ENCODE peak calls at places on chromosomes 2 and 18, in nine cellular contexts. One of them, this sample, is unnamed.

GRCh38 chr2:23712756-23713151 is 214.2 kb downstream of the ATAD2B start:
- DNase-seq in GM23338: no peak
- DNase-seq in CD4-positive, alpha-beta memory T cell: no peak
- DNase-seq in A549: no peak
- DNase-seq in CD8-positive, alpha-beta memory T cell: no peak
- DNase-seq in coronary artery: no peak
- DNase-seq in upper lobe of right lung: no peak
- DNase-seq in tibial nerve: no peak
- DNase-seq in psoas muscle: no peak
- DNase-seq in this sample: no peak

GRCh38 chr18:78659748-78660147 is 319.9 kb upstream of the SALL3 start:
- DNase-seq in upper lobe of right lung: no peak
- DNase-seq in CD4-positive, alpha-beta memory T cell: no peak
- DNase-seq in psoas muscle: no peak
- DNase-seq in CD8-positive, alpha-beta memory T cell: no peak
- DNase-seq in A549: no peak
- DNase-seq in coronary artery: no peak
- DNase-seq in tibial nerve: no peak
- DNase-seq in GM23338: peak; percentile 50
- DNase-seq in this sample: no peak

GRCh38 chr2:65595641-65596040 is 163.2 kb upstream of the SPRED2 start:
- DNase-seq in CD4-positive, alpha-beta memory T cell: no peak
- DNase-seq in upper lobe of right lung: no peak
- DNase-seq in GM23338: no peak
- DNase-seq in A549: no peak
- DNase-seq in psoas muscle: no peak
- DNase-seq in tibial nerve: no peak
- DNase-seq in coronary artery: no peak
- DNase-seq in CD8-positive, alpha-beta memory T cell: no peak
- DNase-seq in this sample: no peak

GRCh38 chr2:11774600-11774999 is 28.2 kb downstream of the LPIN1 start:
- DNase-seq in upper lobe of right lung: no peak
- DNase-seq in CD4-positive, alpha-beta memory T cell: no peak
- DNase-seq in coronary artery: peak; percentile 45
- DNase-seq in A549: no peak
- DNase-seq in GM23338: no peak
- DNase-seq in tibial nerve: no peak
- DNase-seq in CD8-positive, alpha-beta memory T cell: no peak
- DNase-seq in psoas muscle: no peak
- DNase-seq in this sample: peak; percentile 32

GRCh38 chr2:16203069-16203468 is 262.7 kb downstream of the MYCN start:
- DNase-seq in upper lobe of right lung: no peak
- DNase-seq in CD8-positive, alpha-beta memory T cell: no peak
- DNase-seq in CD4-positive, alpha-beta memory T cell: no peak
- DNase-seq in tibial nerve: no peak
- DNase-seq in A549: no peak
- DNase-seq in coronary artery: no peak
- DNase-seq in GM23338: no peak
- DNase-seq in psoas muscle: no peak
- DNase-seq in this sample: no peak

GRCh38 chr2:73112026-73112912 is 479 bp downstream of the RAB11FIP5 start:
- DNase-seq in psoas muscle: peak; percentile 64
- DNase-seq in CD4-positive, alpha-beta memory T cell: no peak
- DNase-seq in CD8-positive, alpha-beta memory T cell: peak; percentile 36
- DNase-seq in tibial nerve: no peak
- DNase-seq in coronary artery: no peak
- DNase-seq in A549: no peak
- DNase-seq in upper lobe of right lung: peak; percentile 71
- DNase-seq in GM23338: peak; percentile 69
- DNase-seq in this sample: no peak

GRCh38 chr2:55403177-55403998 is 16.3 kb downstream of the CCDC88A start:
- DNase-seq in tibial nerve: no peak
- DNase-seq in CD4-positive, alpha-beta memory T cell: no peak
- DNase-seq in upper lobe of right lung: no peak
- DNase-seq in coronary artery: no peak
- DNase-seq in psoas muscle: no peak
- DNase-seq in GM23338: no peak
- DNase-seq in A549: no peak
- DNase-seq in CD8-positive, alpha-beta memory T cell: no peak
- DNase-seq in this sample: no peak

GRCh38 chr2:45653584-45653983 is 2.1 kb downstream of the PRKCE start:
- DNase-seq in CD4-positive, alpha-beta memory T cell: no peak
- DNase-seq in CD8-positive, alpha-beta memory T cell: no peak
- DNase-seq in A549: no peak
- DNase-seq in coronary artery: no peak
- DNase-seq in GM23338: no peak
- DNase-seq in tibial nerve: no peak
- DNase-seq in psoas muscle: no peak
- DNase-seq in upper lobe of right lung: no peak
- DNase-seq in this sample: no peak

GRCh38 chr2:15941970-15942710 is 1.8 kb downstream of the MYCN start:
- DNase-seq in upper lobe of right lung: no peak
- DNase-seq in coronary artery: no peak
- DNase-seq in A549: peak; percentile 31
- DNase-seq in psoas muscle: peak; percentile 61
- DNase-seq in CD4-positive, alpha-beta memory T cell: no peak
- DNase-seq in CD8-positive, alpha-beta memory T cell: peak; percentile 10
- DNase-seq in GM23338: peak; percentile 36
- DNase-seq in tibial nerve: no peak
- DNase-seq in this sample: peak; percentile 36

GRCh38 chr18:8212893-8213805 is 396.1 kb upstream of the RAB12 start:
- DNase-seq in coronary artery: no peak
- DNase-seq in tibial nerve: no peak
- DNase-seq in upper lobe of right lung: no peak
- DNase-seq in GM23338: no peak
- DNase-seq in CD4-positive, alpha-beta memory T cell: no peak
- DNase-seq in A549: no peak
- DNase-seq in CD8-positive, alpha-beta memory T cell: no peak
- DNase-seq in psoas muscle: no peak
- DNase-seq in this sample: no peak

GRCh38 chr2:111616651-111617218 is 267.3 kb downstream of the ANAPC1 start:
- DNase-seq in CD8-positive, alpha-beta memory T cell: no peak
- DNase-seq in GM23338: no peak
- DNase-seq in psoas muscle: no peak
- DNase-seq in coronary artery: no peak
- DNase-seq in CD4-positive, alpha-beta memory T cell: no peak
- DNase-seq in A549: no peak
- DNase-seq in upper lobe of right lung: no peak
- DNase-seq in tibial nerve: no peak
- DNase-seq in this sample: no peak

GRCh38 chr2:174704061-174704460 is 60.2 kb downstream of the CHRNA1 start:
- DNase-seq in upper lobe of right lung: no peak
- DNase-seq in psoas muscle: no peak
- DNase-seq in CD8-positive, alpha-beta memory T cell: no peak
- DNase-seq in coronary artery: no peak
- DNase-seq in A549: no peak
- DNase-seq in CD4-positive, alpha-beta memory T cell: no peak
- DNase-seq in tibial nerve: no peak
- DNase-seq in GM23338: no peak
- DNase-seq in this sample: no peak
- H3K27ac ChIP-seq in upper lobe of right lung: no peak overlapping the region
- H3K27ac ChIP-seq in psoas muscle: no peak overlapping the region
- H3K27ac ChIP-seq in CD8-positive, alpha-beta memory T cell: no peak overlapping the region
- H3K27ac ChIP-seq in coronary artery: no peak overlapping the region
- H3K27ac ChIP-seq in A549: no peak overlapping the region
- H3K27ac ChIP-seq in CD4-positive, alpha-beta memory T cell: no peak overlapping the region
- H3K27ac ChIP-seq in tibial nerve: no peak overlapping the region
- H3K27ac ChIP-seq in GM23338: no peak overlapping the region
- H3K27ac ChIP-seq in this sample: no peak overlapping the region

GRCh38 chr2:225274751-225275150 is 124.8 kb upstream of the NYAP2 start:
- DNase-seq in psoas muscle: no peak
- DNase-seq in A549: no peak
- DNase-seq in coronary artery: no peak
- DNase-seq in tibial nerve: no peak
- DNase-seq in GM23338: no peak
- DNase-seq in upper lobe of right lung: no peak
- DNase-seq in CD4-positive, alpha-beta memory T cell: no peak
- DNase-seq in CD8-positive, alpha-beta memory T cell: no peak
- DNase-seq in this sample: no peak
- H3K27ac ChIP-seq in psoas muscle: no peak overlapping the region
- H3K27ac ChIP-seq in A549: no peak overlapping the region
- H3K27ac ChIP-seq in coronary artery: no peak overlapping the region
- H3K27ac ChIP-seq in tibial nerve: no peak overlapping the region
- H3K27ac ChIP-seq in GM23338: no peak overlapping the region
- H3K27ac ChIP-seq in upper lobe of right lung: no peak overlapping the region
- H3K27ac ChIP-seq in CD4-positive, alpha-beta memory T cell: no peak overlapping the region
- H3K27ac ChIP-seq in CD8-positive, alpha-beta memory T cell: no peak overlapping the region
- H3K27ac ChIP-seq in this sample: no peak overlapping the region

DNA sequence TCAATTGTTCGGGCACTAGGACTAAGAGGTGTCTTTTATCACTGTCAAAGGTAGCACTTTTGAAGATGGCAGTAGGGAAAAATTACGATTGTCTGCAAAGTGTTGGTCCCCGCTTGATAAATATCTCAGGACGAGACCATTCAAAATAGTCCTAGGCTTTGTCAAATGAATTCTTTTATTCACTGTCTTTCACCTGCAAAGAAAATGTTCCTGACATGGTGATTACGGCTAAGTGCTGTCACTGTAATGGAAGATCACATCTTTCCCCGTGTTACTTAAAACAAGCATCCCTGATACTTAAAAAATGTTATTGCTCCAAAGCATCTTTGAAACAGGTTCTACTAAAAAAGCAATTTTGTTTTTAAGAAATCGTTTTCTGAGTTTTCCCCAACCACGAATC is 71.7 kb downstream of the KCTD1 start:
- DNase-seq in upper lobe of right lung: no peak
- DNase-seq in tibial nerve: no peak
- DNase-seq in CD8-positive, alpha-beta memory T cell: no peak
- DNase-seq in CD4-positive, alpha-beta memory T cell: no peak
- DNase-seq in psoas muscle: no peak
- DNase-seq in coronary artery: no peak
- DNase-seq in GM23338: no peak
- DNase-seq in A549: no peak
- DNase-seq in this sample: no peak
- H3K27ac ChIP-seq in upper lobe of right lung: no peak overlapping the region
- H3K27ac ChIP-seq in tibial nerve: no peak overlapping the region
- H3K27ac ChIP-seq in CD8-positive, alpha-beta memory T cell: no peak overlapping the region
- H3K27ac ChIP-seq in CD4-positive, alpha-beta memory T cell: no peak overlapping the region
- H3K27ac ChIP-seq in psoas muscle: no peak overlapping the region
- H3K27ac ChIP-seq in coronary artery: no peak overlapping the region
- H3K27ac ChIP-seq in GM23338: no peak overlapping the region
- H3K27ac ChIP-seq in A549: peak overlapping the region; percentile 97
- H3K27ac ChIP-seq in this sample: no peak overlapping the region

GRCh38 chr18:59156316-59156715 is 16.6 kb downstream of the SEC11C start:
- DNase-seq in coronary artery: no peak
- DNase-seq in GM23338: no peak
- DNase-seq in tibial nerve: no peak
- DNase-seq in upper lobe of right lung: no peak
- DNase-seq in CD4-positive, alpha-beta memory T cell: no peak
- DNase-seq in CD8-positive, alpha-beta memory T cell: no peak
- DNase-seq in A549: no peak
- DNase-seq in psoas muscle: no peak
- DNase-seq in this sample: no peak
- H3K27ac ChIP-seq in coronary artery: no peak overlapping the region
- H3K27ac ChIP-seq in GM23338: no peak overlapping the region
- H3K27ac ChIP-seq in tibial nerve: no peak overlapping the region
- H3K27ac ChIP-seq in upper lobe of right lung: no peak overlapping the region
- H3K27ac ChIP-seq in CD4-positive, alpha-beta memory T cell: no peak overlapping the region
- H3K27ac ChIP-seq in CD8-positive, alpha-beta memory T cell: no peak overlapping the region
- H3K27ac ChIP-seq in A549: no peak overlapping the region
- H3K27ac ChIP-seq in psoas muscle: no peak overlapping the region
- H3K27ac ChIP-seq in this sample: no peak overlapping the region

DNA sequence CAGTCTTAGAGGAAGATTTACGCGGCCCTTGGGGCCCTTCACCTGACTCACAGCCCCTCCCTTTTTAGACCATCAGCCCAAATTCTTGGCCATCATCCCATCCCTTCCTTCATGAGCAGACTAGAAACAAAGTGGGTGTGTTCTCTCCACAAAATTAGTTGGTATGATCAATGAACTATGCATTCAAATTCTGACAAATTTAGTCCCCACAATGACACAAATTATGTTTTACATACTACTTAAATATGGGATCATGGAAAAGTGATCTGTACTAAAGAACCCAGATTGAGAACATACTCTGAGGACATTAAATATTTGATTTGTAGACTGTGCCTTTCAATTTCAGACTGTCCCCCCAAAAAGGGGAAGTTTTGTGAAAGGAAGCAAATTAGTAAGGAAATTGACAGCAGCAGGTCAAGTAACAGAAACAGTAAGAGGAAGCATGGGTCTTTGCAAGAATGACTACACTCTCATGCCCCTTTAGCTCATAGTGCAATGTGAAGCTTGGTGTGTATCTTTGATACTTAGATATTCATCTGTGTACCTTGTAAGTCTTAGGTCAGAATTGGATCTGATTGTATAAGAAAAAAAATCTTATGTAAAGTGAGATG is 2.2 kb upstream of the MAPRE2 start:
- DNase-seq in GM23338: no peak
- DNase-seq in tibial nerve: no peak
- DNase-seq in upper lobe of right lung: no peak
- DNase-seq in psoas muscle: peak; percentile 44
- DNase-seq in A549: no peak
- DNase-seq in CD8-positive, alpha-beta memory T cell: no peak
- DNase-seq in coronary artery: no peak
- DNase-seq in CD4-positive, alpha-beta memory T cell: no peak
- DNase-seq in this sample: no peak
- H3K27ac ChIP-seq in GM23338: no peak overlapping the region
- H3K27ac ChIP-seq in tibial nerve: no peak overlapping the region
- H3K27ac ChIP-seq in upper lobe of right lung: peak overlapping the region; percentile 0
- H3K27ac ChIP-seq in psoas muscle: peak overlapping the region; percentile 84
- H3K27ac ChIP-seq in A549: no peak overlapping the region
- H3K27ac ChIP-seq in CD8-positive, alpha-beta memory T cell: no peak overlapping the region
- H3K27ac ChIP-seq in coronary artery: no peak overlapping the region
- H3K27ac ChIP-seq in CD4-positive, alpha-beta memory T cell: no peak overlapping the region
- H3K27ac ChIP-seq in this sample: peak overlapping the region; percentile 88

DNA sequence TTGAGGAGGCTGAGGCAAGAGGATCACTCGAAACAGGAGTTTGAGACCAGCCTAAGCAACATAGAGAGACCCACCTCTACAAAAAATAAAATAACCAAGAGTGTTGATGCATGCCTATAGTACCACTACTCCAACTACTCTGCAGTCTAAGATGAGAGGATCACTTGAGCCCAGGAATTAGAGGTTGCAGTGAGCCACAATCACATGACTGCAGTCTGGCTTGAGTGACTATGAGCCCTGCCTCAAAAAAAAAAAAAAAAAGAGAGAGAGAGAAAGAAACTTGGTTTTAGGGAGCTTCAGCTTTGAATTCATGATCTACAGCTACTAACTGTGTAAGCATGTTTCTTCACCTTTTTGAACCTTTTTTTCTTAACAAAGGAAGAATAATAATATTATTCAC is 119.9 kb downstream of the HNMT start:
- DNase-seq in A549: no peak
- DNase-seq in upper lobe of right lung: no peak
- DNase-seq in tibial nerve: no peak
- DNase-seq in CD8-positive, alpha-beta memory T cell: no peak
- DNase-seq in GM23338: no peak
- DNase-seq in coronary artery: no peak
- DNase-seq in CD4-positive, alpha-beta memory T cell: no peak
- DNase-seq in psoas muscle: no peak
- DNase-seq in this sample: no peak
- H3K27ac ChIP-seq in A549: no peak overlapping the region
- H3K27ac ChIP-seq in upper lobe of right lung: no peak overlapping the region
- H3K27ac ChIP-seq in tibial nerve: no peak overlapping the region
- H3K27ac ChIP-seq in CD8-positive, alpha-beta memory T cell: no peak overlapping the region
- H3K27ac ChIP-seq in GM23338: no peak overlapping the region
- H3K27ac ChIP-seq in coronary artery: no peak overlapping the region
- H3K27ac ChIP-seq in CD4-positive, alpha-beta memory T cell: no peak overlapping the region
- H3K27ac ChIP-seq in psoas muscle: no peak overlapping the region
- H3K27ac ChIP-seq in this sample: no peak overlapping the region